ENCODE peak calls at places on chromosomes 3 and 15, in six cellular contexts. S, R, O, V, X and K are unnamed samples.

GRCh38 chr3:44993471-44994205 is 17.6 kb downstream of the EXOSC7 start:
- DNase-seq in O (peak), X (no peak), S (peak), V (no peak), R (no peak), K (no peak)

GRCh38 chr3:156735471-156735870 is 61.1 kb downstream of the TIPARP start:
- DNase-seq in V (no peak), X (no peak), R (no peak), S (no peak), O (no peak), K (no peak)

GRCh38 chr3:14885307-14885706 is 62.1 kb upstream of the NR2C2 start:
- DNase-seq in X (no peak), S (no peak), O (no peak), R (no peak), V (no peak), K (no peak)

GRCh38 chr3:182717216-182717615 is 76.1 kb upstream of the ATP11B start:
- DNase-seq in R (no peak), S (no peak), V (no peak), X (no peak), O (no peak), K (no peak)

GRCh38 chr3:142999881-143000280 is 1.5 kb upstream of the U2SURP start:
- DNase-seq in O (no peak), X (peak), R (no peak), V (no peak), S (no peak), K (no peak)

GRCh38 chr15:40106203-40107161 is 2.2 kb downstream of the BMF start:
- DNase-seq in O (peak), R (no peak), V (no peak), X (peak), S (peak), K (peak)

GRCh38 chr15:91908401-91908800 is 54.9 kb downstream of the SLCO3A1 start:
- DNase-seq in X (no peak), V (no peak), O (peak), R (no peak), S (peak), K (peak)

GRCh38 chr3:194671511-194671899 is 486 bp downstream of the LSG1 start:
- DNase-seq in R (no peak), S (peak), O (peak), X (peak), V (no peak), K (no peak)

GRCh38 chr3:141237701-141238521 is 6.3 kb downstream of the PXYLP1 start:
- DNase-seq in X (no peak), R (no peak), S (no peak), O (no peak), V (no peak), K (no peak)

GRCh38 chr3:83633758-83634157 is 1325.0 kb upstream of the CADM2 start:
- DNase-seq in O (no peak), V (no peak), X (no peak), R (no peak), S (no peak), K (no peak)

GRCh38 chr3:112654492-112654891 is 13.5 kb upstream of the CCDC80 start:
- DNase-seq in X (no peak), V (no peak), O (no peak), S (no peak), R (no peak), K (no peak)

GRCh38 chr3:147305533-147306241 is 100.7 kb downstream of the ZIC4 start:
- DNase-seq in O (no peak), X (no peak), S (peak), V (no peak), R (no peak), K (no peak)

DNA sequence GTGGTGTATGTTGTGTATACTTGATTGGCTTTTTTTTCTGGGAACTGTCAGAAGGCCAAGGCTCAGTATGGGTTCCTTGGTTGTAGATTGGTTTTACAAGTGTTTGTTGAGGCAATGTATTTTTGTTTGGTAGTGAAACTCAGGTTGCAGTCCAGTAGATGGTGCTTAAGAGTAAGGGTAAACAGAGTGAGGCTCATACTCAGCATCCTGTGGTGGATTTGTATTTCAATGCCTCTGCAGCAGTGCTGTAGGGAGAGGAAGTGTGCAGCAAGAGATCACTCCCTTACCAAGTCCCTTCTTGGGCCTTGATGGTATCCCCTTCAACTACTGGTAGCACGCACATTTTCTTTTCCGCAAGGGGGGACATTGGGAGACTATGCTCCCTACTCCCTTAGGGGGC is 428.5 kb upstream of the CNTN3 start:
- DNase-seq in V (no peak), X (peak), O (no peak), S (no peak), R (no peak), K (no peak)
- TF ChIP-seq CTCF in V (no peak), X (peak), O (no peak), S (no peak), R (no peak), K (no peak)

DNA sequence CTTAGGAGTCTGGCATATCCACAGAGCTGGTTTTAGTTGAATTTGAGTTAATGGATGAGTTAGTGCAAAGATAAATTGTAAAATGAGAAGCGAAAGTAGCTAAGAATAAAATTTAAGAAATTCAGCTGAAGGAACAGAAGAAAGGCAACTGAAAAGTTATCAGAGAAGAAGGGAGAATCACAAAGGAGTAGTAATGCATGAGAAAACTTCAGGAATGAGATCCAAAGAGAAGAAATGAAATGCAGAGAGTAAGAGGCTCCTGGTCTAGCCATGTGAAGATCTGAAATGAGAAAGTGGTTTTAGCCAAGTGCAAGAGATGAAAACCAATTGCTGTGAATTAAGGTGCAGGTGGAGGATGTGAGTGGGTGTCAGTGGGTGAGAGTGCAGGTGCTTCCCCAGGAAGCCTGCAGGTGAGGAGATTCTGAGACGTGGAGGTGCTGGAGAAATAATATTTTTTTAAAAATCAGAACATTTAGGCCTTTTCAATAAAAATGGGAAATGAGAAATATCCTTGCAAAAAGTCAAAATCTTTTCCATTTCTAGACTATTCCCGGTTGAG is 18.5 kb downstream of the KBTBD8 start:
- DNase-seq in V (no peak), S (no peak), R (no peak), X (no peak), O (no peak), K (no peak)
- H3K4me3 ChIP-seq in V (no peak), S (no peak), R (no peak), X (no peak), O (no peak), K (no peak)

GRCh38 chr3:13525827-13526625 is 22.9 kb upstream of the FBLN2 start:
- DNase-seq in O (no peak), S (peak), V (no peak), R (no peak), X (peak), K (no peak)

GRCh38 chr3:13530241-13531009 is 18.5 kb upstream of the FBLN2 start:
- DNase-seq in R (no peak), S (no peak), V (no peak), O (no peak), X (no peak), K (no peak)

GRCh38 chr3:13526626-13526949 is 22.3 kb upstream of the FBLN2 start:
- DNase-seq in X (no peak), V (no peak), O (no peak), S (no peak), R (no peak), K (no peak)

GRCh38 chr3:13529196-13529975 is 19.5 kb upstream of the FBLN2 start:
- DNase-seq in X (no peak), O (no peak), S (no peak), R (no peak), V (no peak), K (no peak)

GRCh38 chr3:13528217-13528801 is 20.6 kb upstream of the FBLN2 start:
- DNase-seq in R (no peak), X (peak), S (peak), O (peak), V (no peak), K (no peak)
- TF ChIP-seq CTCF in R (no peak), X (peak), S (peak), O (no peak), V (no peak), K (peak)

GRCh38 chr15:70869346-70869745 is 15.4 kb upstream of the LARP6 start:
- DNase-seq in O (no peak), R (no peak), X (no peak), S (no peak), V (no peak), K (no peak)

GRCh38 chr15:70866982-70867644 is 13.2 kb upstream of the LARP6 start:
- DNase-seq in S (peak), O (no peak), R (no peak), V (no peak), X (no peak), K (no peak)

GRCh38 chr15:70873232-70874054 is 18.8 kb downstream of the THAP10 start:
- DNase-seq in S (no peak), X (no peak), O (no peak), R (no peak), V (no peak), K (no peak)

GRCh38 chr15:70867911-70868467 is 14.0 kb upstream of the LARP6 start:
- DNase-seq in S (peak), X (no peak), V (no peak), R (peak), O (no peak), K (no peak)

GRCh38 chr15:70870066-70870465 is 16.1 kb upstream of the LARP6 start:
- DNase-seq in S (peak), R (no peak), V (no peak), X (no peak), O (no peak), K (no peak)
- H3K4me3 ChIP-seq in S (no peak), R (no peak), V (no peak), X (no peak), O (no peak), K (no peak)

GRCh38 chr3:72241525-72241924 is 456.6 kb upstream of the PROK2 start:
- DNase-seq in R (no peak), V (no peak), O (no peak), X (no peak), S (no peak), K (no peak)
- TF ChIP-seq CTCF in R (no peak), V (no peak), O (no peak), X (no peak), S (no peak), K (no peak)

DNA sequence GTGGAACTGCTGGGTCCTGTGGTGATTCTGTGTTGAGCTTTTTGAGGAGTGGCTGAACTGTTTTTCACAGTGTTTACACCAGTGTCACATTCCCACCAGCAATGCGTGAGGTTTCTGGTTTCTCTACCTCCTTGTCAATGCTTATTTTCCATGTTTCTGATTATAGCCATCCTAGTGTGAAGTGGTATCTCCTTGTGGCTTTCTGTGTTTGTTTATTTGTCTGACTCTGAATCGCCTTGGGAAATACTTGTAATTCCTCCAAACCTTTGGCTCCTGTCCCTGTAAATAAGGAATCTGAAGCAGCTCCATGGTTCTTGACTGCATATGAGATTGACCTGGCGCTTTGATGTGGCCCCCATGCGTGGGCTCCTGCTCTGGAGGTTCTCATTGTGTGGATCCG is 20.6 kb downstream of the FAN1 start:
- DNase-seq in X (no peak), S (peak), R (no peak), O (no peak), V (no peak), K (no peak)
- H3K4me3 ChIP-seq in X (no peak), S (no peak), R (no peak), O (no peak), V (no peak), K (no peak)

GRCh38 chr3:74630602-74631001 is 16.1 kb upstream of the CNTN3 start:
- DNase-seq in V (no peak), X (no peak), S (peak), O (no peak), R (no peak), K (no peak)
- TF ChIP-seq CTCF in V (no peak), X (peak), S (peak), O (no peak), R (no peak), K (peak)

GRCh38 chr15:64636541-64636940 is 138.8 kb downstream of the RBPMS2 start:
- DNase-seq in R (no peak), X (no peak), O (no peak), S (peak), V (no peak), K (no peak)

GRCh38 chr15:64634576-64635485 is 140.6 kb downstream of the RBPMS2 start:
- DNase-seq in R (no peak), S (no peak), O (peak), V (no peak), X (peak), K (peak)

GRCh38 chr15:64636101-64636500 is 139.3 kb downstream of the RBPMS2 start:
- DNase-seq in O (no peak), X (no peak), V (no peak), R (no peak), S (peak), K (no peak)

GRCh38 chr15:64634020-64634419 is 141.4 kb downstream of the RBPMS2 start:
- DNase-seq in X (peak), S (no peak), R (no peak), V (no peak), O (no peak), K (no peak)

GRCh38 chr15:64635486-64635815 is 139.9 kb downstream of the RBPMS2 start:
- DNase-seq in R (no peak), V (no peak), O (peak), S (peak), X (peak), K (peak)
- H3K4me3 ChIP-seq in R (no peak), V (no peak), O (no peak), S (no peak), X (peak), K (no peak)

DNA sequence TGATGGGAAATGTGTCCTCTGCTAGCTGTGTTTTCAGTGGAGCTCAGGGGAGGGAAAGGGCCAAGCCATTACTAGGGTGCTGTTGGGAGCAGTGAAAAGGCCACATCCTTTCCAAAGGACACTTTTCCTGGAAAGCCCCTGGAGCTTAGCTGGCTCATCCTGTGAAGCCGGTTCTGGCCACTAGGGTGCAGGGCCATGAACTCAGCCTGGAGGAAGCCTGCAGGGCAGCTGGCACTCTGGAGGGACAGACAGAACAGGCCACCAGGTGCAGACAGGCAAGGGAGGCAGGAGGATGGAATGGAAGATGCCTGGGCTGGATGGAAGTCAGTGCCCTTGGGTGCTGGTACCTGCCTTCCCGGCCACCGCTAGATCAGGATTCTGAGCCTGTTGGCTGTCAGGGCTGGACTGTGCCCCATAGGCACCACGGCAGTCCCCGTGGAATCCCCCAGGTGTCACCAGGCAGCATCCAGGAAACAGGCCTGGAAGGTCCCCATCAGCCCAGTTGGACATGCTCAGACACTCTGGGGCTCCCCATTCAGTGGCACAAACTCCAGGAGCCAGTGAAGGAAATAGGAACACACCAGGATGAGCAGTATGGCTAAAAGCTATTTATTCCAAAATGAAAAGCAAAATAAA is 76.2 kb upstream of the C2CD4B start:
- DNase-seq in S (no peak), O (peak), R (no peak), X (peak), V (no peak), K (no peak)
- TF ChIP-seq CTCF in S (peak), O (peak), R (no peak), X (peak), V (peak), K (peak)